ENCODE peak calls at places on chromosomes 2 and 18, in six cellular contexts. E, W, G, L, V and Z are unnamed samples. For H3K4me1, the result is how much of the 10 kb centered on the place peaks cover.

GRCh38 chr2:113699048-113699447 is 57.4 kb downstream of the SLC35F5 start:
- DNase-seq in E (no peak), W (no peak), G (no peak), L (no peak), V (no peak), Z (no peak)

GRCh38 chr2:240348522-240348921 is 86.9 kb upstream of the GPC1 start:
- DNase-seq in E (no peak), W (no peak), G (no peak), L (no peak), V (no peak), Z (no peak)

GRCh38 chr2:240466579-240467148 is 31.2 kb downstream of the GPC1 start:
- DNase-seq in E (no peak), W (peak), G (no peak), L (peak), V (no peak), Z (no peak)

GRCh38 chr2:166057363-166058169 is 70.3 kb downstream of the SCN1A start:
- DNase-seq in E (peak), W (no peak), G (no peak), L (no peak), V (peak), Z (peak)

GRCh38 chr2:39787950-39788349 is 8.9 kb upstream of the THUMPD2 start:
- DNase-seq in E (no peak), W (no peak), G (no peak), L (no peak), V (no peak), Z (no peak)

GRCh38 chr2:42908538-42909200 is 116.3 kb upstream of the HAAO start:
- DNase-seq in E (no peak), W (no peak), G (no peak), L (no peak), V (no peak), Z (no peak)

GRCh38 chr2:152042636-152043615 is 55.9 kb downstream of the CACNB4 start:
- DNase-seq in E (no peak), W (no peak), G (no peak), L (no peak), V (no peak), Z (no peak)

GRCh38 chr2:43303889-43304288 is 77.5 kb upstream of the ZFP36L2 start:
- DNase-seq in E (no peak), W (no peak), G (no peak), L (no peak), V (no peak), Z (no peak)

GRCh38 chr2:120550893-120551446 is 184.7 kb upstream of the GLI2 start:
- DNase-seq in E (no peak), W (no peak), G (no peak), L (no peak), V (no peak), Z (no peak)

GRCh38 chr2:64019975-64020281 is 700 bp upstream of the VPS54 start:
- DNase-seq in E (no peak), W (no peak), G (no peak), L (no peak), V (no peak), Z (peak)

GRCh38 chr2:33373986-33374385 is 102.5 kb upstream of the RASGRP3 start:
- DNase-seq in E (peak), W (no peak), G (no peak), L (no peak), V (no peak), Z (no peak)

GRCh38 chr2:101616411-101616810 is 81.1 kb upstream of the MAP4K4 start:
- DNase-seq in E (peak), W (no peak), G (no peak), L (no peak), V (no peak), Z (no peak)

GRCh38 chr2:79235135-79235534 is 75.6 kb upstream of the REG3A start:
- DNase-seq in E (no peak), W (no peak), G (no peak), L (no peak), V (peak), Z (no peak)

GRCh38 chr2:36530178-36530982 is 67.6 kb downstream of the FEZ2 start:
- DNase-seq in E (peak), W (no peak), G (no peak), L (no peak), V (no peak), Z (no peak)

GRCh38 chr2:109174214-109174613 is 45.2 kb downstream of the SH3RF3 start:
- DNase-seq in E (no peak), W (no peak), G (no peak), L (no peak), V (no peak), Z (no peak)

GRCh38 chr2:201016859-201017258 is 53.4 kb upstream of the ORC2 start:
- DNase-seq in E (no peak), W (no peak), G (no peak), L (no peak), V (no peak), Z (no peak)

GRCh38 chr2:210663574-210663973 is 107.2 kb downstream of the CPS1 start:
- DNase-seq in E (peak), W (no peak), G (no peak), L (no peak), V (no peak), Z (no peak)

GRCh38 chr18:59041296-59041695 is 98.4 kb upstream of the SEC11C start:
- DNase-seq in E (no peak), W (no peak), G (no peak), L (no peak), V (no peak), Z (no peak)

GRCh38 chr2:101205521-101205998 is 47.1 kb upstream of the CNOT11 start:
- DNase-seq in E (peak), W (peak), G (no peak), L (peak), V (no peak), Z (peak)

GRCh38 chr2:160269365-160269764 is 69.3 kb upstream of the ITGB6 start:
- DNase-seq in E (no peak), W (no peak), G (no peak), L (no peak), V (no peak), Z (no peak)
- H3K27ac ChIP-seq in E (peak), W (peak), G (peak), L (peak), V (no peak), Z (no peak)

GRCh38 chr18:76620326-76620813 is 125.3 kb upstream of the ZNF516 start:
- DNase-seq in E (peak), W (peak), G (peak), L (peak), V (peak), Z (no peak)
- TF ChIP-seq CTCF in E (peak), W (peak), G (peak), L (no peak), V (peak), Z (peak)

DNA sequence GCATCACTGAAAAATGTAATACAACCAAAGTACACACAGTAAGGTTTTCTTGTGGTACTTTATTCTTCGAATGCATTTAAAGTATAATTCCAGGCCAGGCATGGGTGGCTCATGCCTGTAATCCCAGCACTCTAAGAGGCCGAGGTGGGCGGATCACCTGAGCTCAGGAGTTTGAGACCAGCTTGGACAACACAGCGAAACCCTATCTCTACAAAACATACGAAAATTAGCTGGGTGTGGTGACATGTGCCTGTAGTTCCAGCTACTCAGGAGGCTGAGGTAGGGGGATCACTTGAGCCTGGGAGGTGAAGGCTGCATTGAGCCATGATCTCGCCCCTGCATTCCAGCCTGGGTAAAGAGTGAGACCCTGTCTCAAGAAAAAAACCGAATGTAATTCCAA is 3.9 kb upstream of the TTC39C start:
- DNase-seq in E (no peak), W (no peak), G (no peak), L (no peak), V (no peak), Z (no peak)
- H3K4me1 ChIP-seq in E (under half), W (under half), G (under half), L (under half), V (half or more), Z (under half)

GRCh38 chr2:218040883-218041282 is 28.2 kb upstream of the RUFY4 start:
- DNase-seq in E (no peak), W (no peak), G (no peak), L (no peak), V (no peak), Z (no peak)

GRCh38 chr2:218047532-218048230 is 21.4 kb upstream of the RUFY4 start:
- DNase-seq in E (no peak), W (no peak), G (no peak), L (no peak), V (no peak), Z (no peak)

GRCh38 chr2:218043701-218044109 is 25.3 kb upstream of the RUFY4 start:
- DNase-seq in E (no peak), W (no peak), G (no peak), L (no peak), V (no peak), Z (no peak)

GRCh38 chr2:218041302-218042165 is 27.5 kb upstream of the RUFY4 start:
- DNase-seq in E (no peak), W (no peak), G (no peak), L (no peak), V (no peak), Z (no peak)

GRCh38 chr2:218046234-218046633 is 22.8 kb upstream of the RUFY4 start:
- DNase-seq in E (no peak), W (no peak), G (no peak), L (no peak), V (peak), Z (no peak)
- H3K27ac ChIP-seq in E (no peak), W (no peak), G (no peak), L (peak), V (no peak), Z (no peak)

DNA sequence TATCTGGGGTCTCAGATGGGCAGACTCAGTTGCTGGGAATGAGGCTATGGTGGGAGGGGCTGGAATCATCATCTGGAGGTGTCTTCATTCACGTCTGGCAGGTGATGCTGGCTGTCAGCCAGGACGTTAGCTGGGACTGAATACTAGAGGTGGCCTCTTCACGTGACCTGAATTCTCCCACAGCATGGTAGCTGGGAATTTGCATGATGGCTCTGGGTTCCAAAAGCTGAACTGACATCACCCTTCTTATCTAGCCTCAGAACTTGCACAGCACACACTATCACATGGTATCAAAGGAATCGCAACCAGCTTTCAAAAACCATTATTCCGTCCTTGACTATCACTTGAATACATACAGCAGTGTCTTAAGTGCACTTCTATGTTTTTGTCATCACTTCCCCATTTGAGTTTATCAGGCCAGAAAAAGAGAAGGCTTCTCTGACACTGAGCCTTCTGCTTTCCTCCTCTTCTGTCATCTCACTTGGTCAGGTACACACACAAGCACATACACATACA is 53.0 kb upstream of the LRP2 start:
- DNase-seq in E (no peak), W (no peak), G (no peak), L (no peak), V (peak), Z (no peak)
- TF ChIP-seq CTCF in E (no peak), W (no peak), G (no peak), L (no peak), V (no peak), Z (no peak)

GRCh38 chr18:26545335-26545734 is 3.0 kb downstream of the KCTD1 start:
- DNase-seq in E (no peak), W (no peak), G (no peak), L (no peak), V (no peak), Z (no peak)

GRCh38 chr18:26546170-26546874 is 2.0 kb downstream of the KCTD1 start:
- DNase-seq in E (no peak), W (no peak), G (no peak), L (no peak), V (no peak), Z (no peak)

GRCh38 chr18:26544459-26544858 is 3.9 kb downstream of the KCTD1 start:
- DNase-seq in E (no peak), W (no peak), G (no peak), L (no peak), V (no peak), Z (no peak)

GRCh38 chr18:26546875-26547301 is 1.5 kb downstream of the KCTD1 start:
- DNase-seq in E (no peak), W (no peak), G (no peak), L (no peak), V (no peak), Z (no peak)

GRCh38 chr18:26545737-26546136 is 2.6 kb downstream of the KCTD1 start:
- DNase-seq in E (no peak), W (no peak), G (no peak), L (no peak), V (no peak), Z (no peak)
- H3K4me1 ChIP-seq in E (under half), W (under half), G (under half), L (under half), V (under half), Z (under half)

GRCh38 chr2:173802518-173802917 is 162.7 kb downstream of the SP3 start:
- DNase-seq in E (no peak), W (no peak), G (no peak), L (no peak), V (no peak), Z (no peak)

GRCh38 chr2:173806761-173807160 is 158.4 kb downstream of the SP3 start:
- DNase-seq in E (peak), W (no peak), G (no peak), L (no peak), V (no peak), Z (no peak)

GRCh38 chr2:173808676-173809075 is 156.5 kb downstream of the SP3 start:
- DNase-seq in E (no peak), W (no peak), G (no peak), L (no peak), V (no peak), Z (no peak)

GRCh38 chr2:173797586-173798263 is 167.4 kb downstream of the SP3 start:
- DNase-seq in E (no peak), W (no peak), G (no peak), L (no peak), V (no peak), Z (no peak)

GRCh38 chr2:173803344-173803893 is 161.8 kb downstream of the SP3 start:
- DNase-seq in E (peak), W (no peak), G (no peak), L (no peak), V (no peak), Z (no peak)
- H3K27ac ChIP-seq in E (no peak), W (no peak), G (no peak), L (no peak), V (no peak), Z (no peak)

GRCh38 chr2:157592983-157593382 is 35.7 kb downstream of the ACVR1C start:
- DNase-seq in E (peak), W (no peak), G (no peak), L (no peak), V (peak), Z (no peak)
- TF ChIP-seq CTCF in E (peak), W (no peak), G (peak), L (peak), V (peak), Z (peak)

DNA sequence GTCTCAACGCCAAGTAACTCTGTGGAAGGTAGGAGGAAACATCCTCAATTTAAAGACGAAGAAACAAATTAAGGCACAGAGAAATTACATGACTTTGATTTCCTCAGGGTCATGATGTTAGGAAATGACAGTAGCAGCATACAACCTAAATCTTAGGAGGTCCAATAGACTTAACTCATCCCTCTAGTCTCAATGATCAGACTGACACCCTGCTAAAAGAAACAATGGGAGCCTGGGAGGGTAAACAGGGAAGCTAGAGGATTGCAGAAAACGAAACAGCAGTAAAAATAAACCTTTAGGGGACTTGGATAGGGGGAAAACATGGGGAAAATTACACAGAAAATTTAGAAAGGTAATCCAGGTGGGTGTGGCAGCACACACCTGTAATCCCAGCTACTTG is 56.0 kb downstream of the ROCK2 start:
- DNase-seq in E (no peak), W (no peak), G (no peak), L (no peak), V (no peak), Z (no peak)
- H3K4me1 ChIP-seq in E (under half), W (under half), G (under half), L (under half), V (under half), Z (under half)